ENCODE peak calls at places on chromosomes 11 and 22, in eight cellular contexts. W is PC-3; M is tibial artery; N is CD8-positive, alpha-beta T cell; A is MM.1S; B is kidney; V is A673; J is transverse colon. O is an unnamed sample. For H3K4me1, the result is how much of the 10 kb centered on the place peaks cover.

GRCh38 chr11:14460147-14460546 is 39.5 kb downstream of the COPB1 start:
- DNase-seq in V (no peak), W (peak), B (no peak), M (no peak), A (no peak), J (no peak), N (no peak), O (no peak)

GRCh38 chr22:50674606-50675552 is 2.3 kb downstream of the SHANK3 start:
- DNase-seq in N (no peak), M (no peak), V (peak), J (peak), A (no peak), W (peak), B (peak), O (peak)

GRCh38 chr22:38554281-38554680 is 15.7 kb downstream of the DMC1 start:
- DNase-seq in A (no peak), J (no peak), V (no peak), B (no peak), M (no peak), W (no peak), N (no peak), O (no peak)

GRCh38 chr11:132402056-132402684 is 1031.8 kb downstream of the NTM start:
- DNase-seq in V (peak), J (peak), M (no peak), N (no peak), A (peak), B (no peak), W (peak), O (peak)

GRCh38 chr11:48307760-48308386 is 1.9 kb downstream of the OR4S1 start:
- DNase-seq in J (peak), V (peak), B (no peak), W (peak), A (peak), N (peak), M (no peak), O (peak)

GRCh38 chr11:28963189-28963588 is 855.0 kb downstream of the METTL15 start:
- DNase-seq in A (no peak), N (no peak), M (no peak), W (peak), V (no peak), B (no peak), J (no peak), O (no peak)

GRCh38 chr11:18844753-18845367 is 53.3 kb upstream of the PTPN5 start:
- DNase-seq in J (no peak), V (peak), M (no peak), W (peak), N (no peak), A (peak), B (no peak), O (peak)

GRCh38 chr11:28529046-28529445 is 420.9 kb downstream of the METTL15 start:
- DNase-seq in W (no peak), J (no peak), B (no peak), M (no peak), N (no peak), A (no peak), V (no peak), O (no peak)

GRCh38 chr11:122240621-122241020 is 124.6 kb upstream of the BLID start:
- DNase-seq in A (no peak), W (no peak), B (no peak), N (no peak), M (no peak), V (no peak), J (no peak), O (no peak)

GRCh38 chr11:61571869-61572268 is 9.0 kb downstream of the SYT7 start:
- DNase-seq in A (no peak), N (no peak), J (no peak), B (no peak), V (no peak), M (no peak), W (no peak), O (no peak)

GRCh38 chr11:959608-960007 is 33.9 kb downstream of the AP2A2 start:
- DNase-seq in M (no peak), W (no peak), N (no peak), B (no peak), A (no peak), V (no peak), J (no peak), O (peak)

GRCh38 chr11:65485820-65486219 is 13.0 kb upstream of the MALAT1 start:
- DNase-seq in W (no peak), M (no peak), A (no peak), N (no peak), V (no peak), B (no peak), J (no peak), O (no peak)

GRCh38 chr11:45026835-45027234 is 76.2 kb upstream of the TP53I11 start:
- DNase-seq in A (no peak), N (no peak), B (no peak), M (no peak), W (no peak), V (no peak), J (no peak), O (no peak)

GRCh38 chr11:81104051-81104450 is 1629.6 kb downstream of the FAM181B start:
- DNase-seq in J (no peak), N (no peak), M (no peak), W (no peak), V (no peak), A (no peak), B (no peak), O (no peak)

GRCh38 chr22:44132724-44133123 is 48.0 kb upstream of the PARVG start:
- DNase-seq in W (no peak), M (no peak), B (peak), J (no peak), N (no peak), V (no peak), A (no peak), O (no peak)

GRCh38 chr11:10878408-10879214 is 20.8 kb upstream of the ZBED5 start:
- DNase-seq in A (peak), V (peak), M (no peak), J (no peak), W (peak), B (no peak), N (peak), O (no peak)

GRCh38 chr11:65290448-65291165 is 24.1 kb upstream of the CDC42EP2 start:
- DNase-seq in N (no peak), A (no peak), W (peak), J (peak), M (peak), B (peak), V (peak), O (peak)

GRCh38 chr11:8658210-8658968 is 24.1 kb downstream of the TRIM66 start:
- DNase-seq in M (no peak), N (no peak), A (no peak), V (peak), W (no peak), J (no peak), B (no peak), O (no peak)

GRCh38 chr11:68828155-68828931 is 13.4 kb downstream of the CPT1A start:
- DNase-seq in N (no peak), B (no peak), V (no peak), A (no peak), W (no peak), J (no peak), M (no peak), O (peak)

DNA sequence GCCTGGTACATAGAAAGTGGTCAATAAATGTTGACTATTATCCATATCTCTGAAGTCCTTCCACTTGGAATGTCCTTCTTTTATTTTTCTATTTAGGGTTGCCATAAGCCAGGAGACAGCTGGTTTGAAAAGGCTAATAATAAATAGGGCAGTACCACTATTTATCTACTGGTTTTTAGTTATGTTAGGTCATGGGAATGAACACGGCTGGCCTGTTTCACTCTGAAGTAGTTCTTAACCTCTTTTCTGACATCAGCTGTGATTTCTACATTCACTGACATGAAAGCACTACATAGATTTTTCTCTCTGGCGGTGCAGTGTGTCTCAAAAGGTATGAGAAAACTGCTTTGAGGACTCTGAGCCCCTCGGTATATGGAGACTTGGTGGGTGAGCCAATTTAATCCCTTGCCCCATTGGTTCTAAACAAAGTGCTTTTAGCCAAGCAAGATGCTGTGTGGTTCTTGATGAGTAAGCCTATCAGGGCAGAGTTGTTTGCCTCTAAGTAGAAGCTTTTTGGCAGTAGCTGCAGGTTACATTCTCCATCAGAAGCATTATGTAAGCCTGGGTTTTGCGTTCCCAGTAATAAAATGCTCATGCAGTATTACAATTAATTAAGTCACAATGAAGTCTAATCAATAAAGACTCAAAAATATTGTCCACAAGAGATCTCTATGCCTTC is 48.7 kb upstream of the APOA1 start:
- DNase-seq in M (no peak), B (no peak), N (no peak), A (no peak), J (no peak), V (no peak), W (no peak), O (peak)
- H3K27ac ChIP-seq in M (peak), B (no peak), N (no peak), A (no peak), J (peak), V (no peak), W (no peak), O (peak)

GRCh38 chr11:55401011-55401410 is 33.2 kb downstream of the OR4A15 start:
- DNase-seq in N (no peak), B (no peak), V (no peak), J (no peak), W (no peak), M (no peak), A (no peak), O (no peak)
- H3K4me1 ChIP-seq in N (under half), B (under half), V (under half), J (under half), W (under half), M (under half), A (under half), O (under half)

GRCh38 chr22:43066844-43067385 is 22.3 kb downstream of the TTLL1 start:
- DNase-seq in B (no peak), J (no peak), V (no peak), M (no peak), W (peak), N (no peak), A (no peak), O (no peak)
- H3K27ac ChIP-seq in B (no peak), J (no peak), V (no peak), M (no peak), W (peak), N (no peak), A (no peak), O (no peak)

DNA sequence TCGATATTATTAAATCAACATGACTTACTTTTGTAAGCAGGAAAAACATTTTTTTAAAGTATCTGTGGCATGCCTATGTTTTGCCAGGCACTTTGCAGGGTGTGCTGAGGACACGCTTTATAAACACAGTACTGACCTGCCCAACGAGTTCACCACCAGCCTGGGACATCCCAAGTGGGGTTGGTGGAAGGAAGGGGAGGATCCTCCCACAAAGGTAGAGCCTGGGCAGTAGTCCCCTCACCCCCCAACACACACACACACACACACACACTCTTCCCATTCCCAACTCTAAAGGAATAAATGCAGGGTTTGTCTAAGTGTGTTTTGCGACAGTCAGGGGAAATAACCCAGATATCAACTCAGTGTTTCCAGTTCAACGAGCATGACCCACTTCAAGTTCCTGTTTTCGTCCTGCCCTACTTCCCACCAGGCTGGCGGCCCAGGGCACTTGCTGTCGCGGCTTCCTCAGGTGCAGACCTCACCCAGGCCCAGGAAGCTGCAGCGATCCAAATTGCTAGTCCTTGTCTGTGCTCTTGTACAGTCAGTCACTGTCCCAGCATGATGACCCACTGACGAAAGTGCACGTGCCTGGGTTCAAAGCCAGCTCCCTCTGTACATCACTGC is 3.1 kb downstream of the CERK start:
- DNase-seq in A (no peak), J (peak), V (no peak), B (no peak), M (no peak), N (peak), W (no peak), O (peak)
- H3K4me1 ChIP-seq in A (under half), J (half or more), V (under half), B (half or more), M (under half), N (half or more), W (under half), O (half or more)

DNA sequence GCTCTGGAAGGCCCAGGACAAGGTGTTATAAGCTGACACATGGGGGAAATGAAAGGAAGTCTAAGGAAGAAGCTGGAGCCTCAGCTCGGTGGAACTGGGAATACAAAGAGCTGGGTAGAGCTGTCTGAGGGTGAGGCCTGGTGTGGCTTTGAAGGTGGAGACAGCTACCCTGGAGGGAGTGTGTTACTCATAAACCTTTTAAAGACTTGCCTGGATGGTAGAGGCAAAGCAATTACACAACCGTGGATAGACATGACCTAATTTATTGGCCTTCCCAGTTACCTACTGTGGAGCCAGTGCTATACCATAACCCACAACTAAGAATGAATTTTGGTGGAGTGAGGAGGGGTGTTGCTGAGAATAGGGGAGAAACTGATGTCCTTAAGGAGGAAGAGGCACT is 22.6 kb downstream of the EXPH5 start:
- DNase-seq in B (no peak), J (peak), A (no peak), M (no peak), V (no peak), N (no peak), W (peak), O (no peak)
- H3K27ac ChIP-seq in B (no peak), J (peak), A (no peak), M (no peak), V (no peak), N (no peak), W (peak), O (no peak)

DNA sequence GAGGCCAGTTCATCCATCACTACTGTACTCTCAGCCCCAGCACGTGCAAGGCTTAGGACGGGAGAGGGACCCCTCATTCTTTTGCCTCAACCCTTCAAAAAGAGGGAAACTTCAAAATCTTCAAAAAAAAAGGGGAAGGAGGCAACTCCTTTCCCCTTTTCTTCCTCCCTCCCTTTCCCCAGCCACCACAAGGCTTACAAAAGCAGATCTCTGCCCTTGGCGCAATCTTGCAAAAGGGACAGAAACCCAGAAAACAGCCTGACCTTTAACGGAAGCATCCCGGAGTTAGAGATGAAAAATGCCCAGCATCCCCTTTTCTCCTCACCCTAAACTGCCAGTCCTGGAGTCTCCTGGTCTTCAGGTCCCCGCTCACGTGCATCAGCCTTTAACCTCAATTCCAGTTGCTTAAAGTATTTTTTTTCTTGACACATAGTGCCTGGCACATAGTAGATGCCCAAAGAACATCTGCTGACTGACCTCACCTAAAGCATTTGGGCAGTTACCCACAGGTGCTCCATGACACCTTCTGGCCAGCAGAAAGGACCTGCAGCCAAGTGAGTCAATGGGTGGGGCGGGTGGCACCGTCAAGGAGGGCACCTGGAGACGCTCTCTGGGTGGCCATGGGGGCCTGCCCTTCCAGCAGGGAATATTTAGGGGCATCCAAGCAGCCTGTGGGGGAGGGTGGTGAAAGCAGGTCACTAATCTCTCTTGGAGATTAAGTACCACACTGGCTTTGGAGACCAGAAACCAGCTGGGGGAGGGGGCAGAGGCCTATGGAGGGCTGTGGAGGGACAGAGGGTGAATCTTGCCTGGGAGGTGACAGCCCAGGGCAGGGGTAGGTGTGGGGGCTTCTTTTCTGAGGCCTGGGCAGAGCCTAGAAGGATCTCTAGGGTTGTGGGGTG is 16.3 kb downstream of the NECTIN1 start:
- DNase-seq in V (no peak), N (no peak), A (no peak), W (no peak), M (no peak), J (no peak), B (peak), O (no peak)
- H3K4me1 ChIP-seq in V (under half), N (under half), A (under half), W (under half), M (under half), J (under half), B (under half), O (under half)

GRCh38 chr22:31286360-31287255 is 5.7 kb downstream of the PIK3IP1 start:
- DNase-seq in M (no peak), B (no peak), J (peak), W (no peak), V (no peak), N (peak), A (peak), O (no peak)

GRCh38 chr22:31284241-31284745 is 8.0 kb downstream of the PIK3IP1 start:
- DNase-seq in J (no peak), B (no peak), M (no peak), N (no peak), V (no peak), A (no peak), W (no peak), O (no peak)

GRCh38 chr22:31281733-31282132 is 10.6 kb downstream of the PIK3IP1 start:
- DNase-seq in M (no peak), B (no peak), J (no peak), V (no peak), A (no peak), W (no peak), N (no peak), O (no peak)

GRCh38 chr22:31282748-31283468 is 9.4 kb downstream of the PIK3IP1 start:
- DNase-seq in V (no peak), J (no peak), M (no peak), W (no peak), A (no peak), N (no peak), B (no peak), O (no peak)

DNA sequence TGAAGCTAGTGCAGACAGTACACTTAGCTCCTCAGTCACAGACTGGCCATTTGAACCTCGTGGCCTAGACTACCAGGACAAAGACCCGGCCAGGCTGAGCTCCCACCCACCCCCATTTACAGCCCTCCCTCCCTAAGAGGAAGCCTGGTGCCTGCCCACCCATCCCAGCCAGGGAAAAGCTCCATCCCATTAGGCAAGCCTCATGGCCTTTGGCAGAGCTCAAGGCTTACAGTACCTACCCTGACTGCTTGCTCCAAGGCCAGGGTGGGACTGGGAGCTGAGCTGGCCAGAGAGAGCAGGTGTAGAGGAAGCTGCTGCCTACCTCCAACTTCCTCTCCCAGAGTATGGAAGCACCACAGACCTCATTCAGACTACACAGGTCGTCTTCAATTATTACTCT is 7.5 kb downstream of the PIK3IP1 start:
- DNase-seq in N (no peak), W (no peak), V (no peak), B (no peak), J (no peak), A (no peak), M (no peak), O (no peak)
- H3K27ac ChIP-seq in N (peak), W (no peak), V (no peak), B (no peak), J (peak), A (no peak), M (peak), O (peak)

O was measured in body of pancreas.